ENCODE peak calls at places on chromosomes 5 and 9, in four cellular contexts. U is cardiac fibroblast; K is AG04449; E is naive thymus-derived CD4-positive, alpha-beta T cell. Z is an unnamed sample.

GRCh38 chr5:172446336-172447051 is 7.8 kb downstream of the SH3PXD2B start:
- DNase-seq in U (peak), E (no peak), K (no peak), Z (no peak)

GRCh38 chr5:119318256-119318914 is 37.4 kb upstream of the TNFAIP8 start:
- DNase-seq in K (no peak), E (no peak), U (no peak), Z (no peak)

GRCh38 chr9:35448511-35448910 is 41.4 kb upstream of the RUSC2 start:
- DNase-seq in E (no peak), U (peak), K (no peak), Z (no peak)

GRCh38 chr5:1551913-1552312 is 28.2 kb upstream of the LPCAT1 start:
- DNase-seq in E (no peak), U (no peak), K (no peak), Z (no peak)

GRCh38 chr9:127991017-127991756 is 10.4 kb upstream of the EEIG1 start:
- DNase-seq in K (no peak), U (no peak), E (no peak), Z (no peak)

GRCh38 chr9:98536542-98537173 is 172.1 kb downstream of the GABBR2 start:
- DNase-seq in U (no peak), E (no peak), K (no peak), Z (no peak)

GRCh38 chr5:135703026-135703550 is 124.3 kb upstream of the CXCL14 start:
- DNase-seq in K (no peak), E (no peak), U (no peak), Z (no peak)

GRCh38 chr5:107447587-107447986 is 223.2 kb downstream of the EFNA5 start:
- DNase-seq in E (no peak), U (no peak), K (no peak), Z (no peak)

GRCh38 chr5:121797677-121798518 is 53.8 kb upstream of the FTMT start:
- DNase-seq in U (no peak), E (no peak), K (no peak), Z (no peak)

GRCh38 chr5:35876922-35877321 is 20.2 kb downstream of the IL7R start:
- DNase-seq in U (peak), K (no peak), E (no peak), Z (peak)

GRCh38 chr9:23341346-23341745 is 484.7 kb downstream of the ELAVL2 start:
- DNase-seq in E (no peak), U (no peak), K (no peak), Z (no peak)

GRCh38 chr5:2266668-2267240 is 384.0 kb upstream of the IRX4 start:
- DNase-seq in U (no peak), E (no peak), K (no peak), Z (no peak)

DNA sequence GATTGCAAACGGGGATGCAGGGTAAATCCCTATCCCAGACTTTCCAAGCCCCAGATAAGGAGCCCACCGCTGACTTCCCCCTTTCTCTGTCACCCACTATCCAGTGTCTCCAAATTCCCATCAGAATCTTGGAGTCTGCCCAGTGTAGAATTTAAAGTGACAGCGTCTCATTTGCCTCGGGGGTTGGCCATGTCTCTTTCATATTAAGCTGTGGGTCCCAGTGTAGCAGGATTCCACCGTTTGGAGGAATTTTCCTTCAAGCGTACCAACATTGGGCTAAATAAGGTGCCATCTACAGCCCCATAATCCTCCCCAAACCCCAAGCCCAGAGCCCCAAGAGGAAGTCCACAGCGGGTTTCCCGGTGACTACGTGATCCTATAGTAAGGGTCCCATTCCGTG is 1.1 kb downstream of the BRINP1 start:
- DNase-seq in E (no peak), K (no peak), U (no peak), Z (no peak)
- H3K4me3 ChIP-seq in E (no peak), K (no peak), U (no peak), Z (no peak)

GRCh38 chr5:77957516-77957915 is 181.4 kb upstream of the TBCA start:
- DNase-seq in E (no peak), U (no peak), K (no peak), Z (no peak)

GRCh38 chr5:77957081-77957480 is 180.9 kb upstream of the TBCA start:
- DNase-seq in K (no peak), U (no peak), E (no peak), Z (no peak)

GRCh38 chr5:77960305-77960704 is 184.2 kb upstream of the TBCA start:
- DNase-seq in K (no peak), U (no peak), E (no peak), Z (no peak)

GRCh38 chr5:77958642-77959315 is 182.6 kb upstream of the TBCA start:
- DNase-seq in K (no peak), E (no peak), U (no peak), Z (no peak)

DNA sequence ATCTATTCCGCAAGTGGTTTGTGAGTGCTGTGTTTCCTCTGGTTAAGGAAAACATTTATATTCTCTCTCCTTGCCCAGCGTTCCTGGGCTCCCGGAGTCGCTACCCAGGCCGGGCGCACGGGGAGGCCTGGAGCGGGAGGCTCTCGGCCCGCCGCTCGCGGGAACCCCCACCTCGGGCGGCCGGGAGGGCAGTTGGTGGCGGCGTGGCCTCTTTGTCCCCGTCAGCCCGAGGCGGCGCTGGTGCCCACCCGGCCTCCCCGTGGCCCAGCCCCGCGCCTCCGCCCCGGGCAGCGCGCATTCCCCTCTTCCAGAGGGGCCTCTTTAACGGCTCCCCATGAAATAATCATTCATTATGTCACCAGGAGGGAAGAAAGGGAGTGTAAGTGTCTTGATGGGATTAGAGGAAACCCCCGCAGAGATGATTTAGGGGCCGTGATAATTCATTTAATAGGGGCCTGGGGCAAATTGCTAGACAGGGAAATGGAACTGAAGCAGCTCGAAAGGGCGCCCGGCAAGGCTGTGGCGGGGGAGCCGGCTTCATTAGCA is 181.9 kb upstream of the TBCA start:
- DNase-seq in U (no peak), K (no peak), E (no peak), Z (no peak)
- H3K4me3 ChIP-seq in U (no peak), K (no peak), E (no peak), Z (no peak)

GRCh38 chr9:133127340-133127981 is 6.4 kb upstream of the RALGDS start:
- DNase-seq in K (no peak), E (no peak), U (no peak), Z (no peak)
- H3K4me3 ChIP-seq in K (no peak), E (peak), U (no peak), Z (no peak)

GRCh38 chr9:114505187-114506081 is at the start of gene WHRN:
- DNase-seq in E (peak), U (peak), K (no peak), Z (peak)

GRCh38 chr9:114501786-114502682 is 3.2 kb downstream of the WHRN start:
- DNase-seq in U (no peak), E (no peak), K (no peak), Z (peak)

GRCh38 chr9:114504341-114505186 is 709 bp downstream of the WHRN start:
- DNase-seq in K (no peak), E (peak), U (peak), Z (peak)

GRCh38 chr9:114503009-114503408 is 2.3 kb downstream of the WHRN start:
- DNase-seq in K (no peak), E (no peak), U (no peak), Z (no peak)

DNA sequence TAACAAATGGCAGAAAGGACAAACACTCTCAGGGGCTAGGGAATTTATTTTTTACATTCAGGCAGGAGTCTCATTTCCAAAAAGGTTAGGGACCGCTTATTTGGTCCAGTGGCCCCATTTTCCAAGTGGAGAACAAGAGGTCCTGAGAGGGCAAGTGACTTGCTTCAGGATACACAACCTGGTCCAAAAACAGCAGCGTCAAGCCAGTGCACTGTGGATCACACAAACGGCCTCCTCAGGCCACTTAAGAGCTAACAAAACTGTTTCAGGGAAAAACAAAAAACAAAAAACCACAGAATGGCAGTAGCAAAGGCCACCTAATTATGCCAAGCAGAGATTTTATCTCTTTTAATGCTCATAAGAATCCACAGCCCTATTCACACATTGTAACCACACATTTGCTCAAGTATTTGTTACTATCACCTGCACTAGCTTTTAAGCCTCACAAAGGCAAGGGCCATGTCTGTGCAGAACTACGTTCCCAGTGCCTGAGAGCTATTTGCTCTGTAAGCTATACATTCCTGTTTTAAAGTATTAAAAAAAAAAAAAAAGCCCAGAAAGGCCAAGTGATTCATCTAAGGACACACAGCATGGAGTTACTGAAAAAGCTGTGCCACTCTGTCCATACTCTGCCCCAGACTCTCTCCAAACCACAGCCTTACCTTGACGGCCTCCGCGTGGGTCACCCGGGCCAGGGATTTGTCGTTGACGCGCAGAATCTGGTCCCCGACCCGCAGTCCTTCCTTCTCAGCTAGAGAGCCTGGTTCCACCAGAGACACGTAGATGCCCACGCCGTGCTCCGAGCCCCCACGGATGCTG is 1.5 kb downstream of the WHRN start:
- DNase-seq in U (no peak), E (no peak), K (no peak), Z (no peak)
- H3K4me3 ChIP-seq in U (no peak), E (peak), K (peak), Z (peak)

GRCh38 chr5:54905246-54905770 is 80.1 kb downstream of the ESM1 start:
- DNase-seq in K (no peak), E (no peak), U (no peak), Z (peak)

GRCh38 chr5:54904425-54904824 is 81.0 kb downstream of the ESM1 start:
- DNase-seq in K (no peak), U (peak), E (no peak), Z (peak)

GRCh38 chr5:54902817-54903473 is 82.4 kb downstream of the ESM1 start:
- DNase-seq in U (peak), E (no peak), K (no peak), Z (no peak)

GRCh38 chr5:54909126-54909525 is 76.3 kb downstream of the ESM1 start:
- DNase-seq in E (no peak), U (no peak), K (no peak), Z (peak)

DNA sequence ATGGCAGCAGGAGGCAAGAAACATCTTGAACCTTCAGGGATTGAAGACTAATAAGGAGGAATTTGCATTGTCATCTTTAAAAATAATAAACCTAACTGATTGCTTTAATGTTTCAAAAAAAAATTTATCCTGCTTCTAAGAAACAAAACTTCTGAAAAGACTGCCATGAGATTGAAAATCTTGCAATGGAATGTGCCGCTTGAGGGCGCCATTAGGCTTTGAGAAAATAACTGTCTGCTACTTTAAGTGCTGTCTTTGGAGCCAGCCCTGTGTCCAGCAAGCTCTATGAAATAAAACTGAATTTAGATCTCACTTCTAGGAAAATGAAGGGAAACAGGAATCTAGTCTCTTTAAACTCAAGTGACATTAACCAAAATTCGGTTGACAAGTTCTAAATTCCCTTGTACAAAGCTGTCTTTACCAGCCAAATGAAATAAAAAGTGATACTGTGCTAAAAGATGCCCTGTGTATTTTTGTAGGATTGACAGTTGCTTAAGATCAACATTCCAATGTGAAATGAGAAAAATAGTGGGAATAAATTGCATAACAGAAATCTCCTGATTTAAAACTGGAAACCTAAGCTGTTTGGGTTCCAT is 79.4 kb downstream of the ESM1 start:
- DNase-seq in E (peak), K (no peak), U (peak), Z (peak)
- H3K4me3 ChIP-seq in E (no peak), K (no peak), U (no peak), Z (no peak)

GRCh38 chr9:130124471-130124870 is 47.7 kb upstream of the NCS1 start:
- DNase-seq in U (no peak), K (no peak), E (no peak), Z (no peak)

GRCh38 chr9:130128782-130129424 is 43.3 kb upstream of the NCS1 start:
- DNase-seq in E (peak), K (peak), U (peak), Z (peak)

GRCh38 chr9:130128251-130128650 is 44.0 kb upstream of the NCS1 start:
- DNase-seq in E (peak), K (no peak), U (no peak), Z (no peak)

GRCh38 chr9:130126721-130127429 is 45.3 kb upstream of the NCS1 start:
- DNase-seq in E (no peak), K (no peak), U (no peak), Z (no peak)

GRCh38 chr9:130129425-130130061 is 42.7 kb upstream of the NCS1 start:
- DNase-seq in K (no peak), E (no peak), U (no peak), Z (no peak)
- H3K4me3 ChIP-seq in K (no peak), E (no peak), U (no peak), Z (no peak)

GRCh38 chr9:22005083-22005699 is 3.9 kb downstream of the CDKN2B start:
- DNase-seq in K (no peak), U (no peak), E (no peak), Z (peak)
- H3K4me3 ChIP-seq in K (peak), U (no peak), E (no peak), Z (peak)

DNA sequence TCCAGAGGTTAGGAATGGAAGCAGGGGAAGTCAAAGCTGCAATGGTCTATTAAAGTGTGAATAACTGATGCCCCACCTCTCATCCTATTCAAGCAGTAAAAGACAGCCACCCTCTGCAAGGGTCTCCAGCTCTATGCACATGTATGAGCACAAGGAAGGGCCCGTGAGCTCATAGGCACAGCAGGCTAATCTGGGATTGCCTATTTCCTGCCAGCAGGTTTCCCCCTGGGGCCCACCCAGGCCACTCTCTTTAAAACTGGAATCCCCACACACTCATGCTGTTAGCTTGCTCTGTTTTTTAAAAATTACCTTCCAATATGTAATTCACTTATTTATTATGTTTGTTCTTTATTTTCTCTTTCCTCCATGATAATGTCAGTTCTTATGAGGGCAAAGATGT is 48.7 kb upstream of the ZNF366 start:
- DNase-seq in K (no peak), E (no peak), U (peak), Z (peak)
- H3K4me3 ChIP-seq in K (no peak), E (no peak), U (no peak), Z (no peak)

GRCh38 chr5:33440482-33441240 is at the start of gene TARS1:
- DNase-seq in U (peak), E (peak), K (peak), Z (peak)

GRCh38 chr5:33433303-33434255 is 7.2 kb upstream of the TARS1 start:
- DNase-seq in U (peak), E (no peak), K (no peak), Z (peak)

GRCh38 chr5:33441241-33441844 is 578 bp downstream of the TARS1 start:
- DNase-seq in K (no peak), E (no peak), U (peak), Z (peak)

GRCh38 chr5:33439905-33440481 is 772 bp upstream of the TARS1 start:
- DNase-seq in K (no peak), U (no peak), E (no peak), Z (no peak)

DNA sequence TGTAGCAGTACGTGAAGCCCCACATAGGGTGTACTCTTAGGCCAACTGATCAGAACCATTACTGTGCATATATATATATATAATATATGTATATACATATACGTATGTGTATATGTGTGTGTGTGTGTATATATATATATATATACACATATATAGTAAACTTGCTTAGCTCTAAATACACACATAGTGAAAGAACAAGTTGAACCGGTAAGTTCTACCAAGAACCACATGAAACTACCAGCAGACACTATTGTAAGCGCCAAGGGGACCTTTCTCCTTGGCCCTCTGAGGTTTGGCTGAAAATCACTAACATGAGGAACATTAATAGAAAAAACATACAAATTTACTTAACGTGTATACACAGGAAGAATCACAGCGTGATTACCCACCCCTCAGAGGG is 1.8 kb upstream of the TARS1 start:
- DNase-seq in K (no peak), E (no peak), U (no peak), Z (no peak)
- H3K4me3 ChIP-seq in K (peak), E (no peak), U (peak), Z (peak)

Z was measured in foreskin fibroblast.